ENCODE peak calls at places on chromosomes 4 and X, in five cellular contexts. One of them, this sample, is unnamed.

GRCh38 chr4:118732591-118733330 is 47.6 kb downstream of the METTL14 start:
- DNase-seq in Panc1: no peak
- DNase-seq in stomach: no peak
- DNase-seq in suprapubic skin: no peak
- DNase-seq in H1: no peak
- DNase-seq in this sample: no peak

GRCh38 chr4:7192252-7193039 is at the start of gene SORCS2:
- DNase-seq in suprapubic skin: no peak
- DNase-seq in Panc1: no peak
- DNase-seq in H1: no peak
- DNase-seq in stomach: peak
- DNase-seq in this sample: peak

GRCh38 chr4:2607107-2607506 is 70.7 kb downstream of the FAM193A start:
- DNase-seq in H1: no peak
- DNase-seq in suprapubic skin: no peak
- DNase-seq in Panc1: no peak
- DNase-seq in stomach: no peak
- DNase-seq in this sample: no peak

GRCh38 chr4:118351851-118352827 is 664 bp downstream of the PRSS12 start:
- DNase-seq in H1: no peak
- DNase-seq in stomach: peak
- DNase-seq in suprapubic skin: peak
- DNase-seq in Panc1: no peak
- DNase-seq in this sample: peak

GRCh38 chrX:149284616-149285015 is 220.5 kb downstream of the IDS start:
- DNase-seq in stomach: no peak
- DNase-seq in suprapubic skin: no peak
- DNase-seq in H1: no peak
- DNase-seq in Panc1: no peak
- DNase-seq in this sample: no peak

GRCh38 chr4:74320559-74321118 is 12.4 kb downstream of the EPGN start:
- DNase-seq in Panc1: peak
- DNase-seq in stomach: peak
- DNase-seq in H1: peak
- DNase-seq in suprapubic skin: no peak
- DNase-seq in this sample: peak

GRCh38 chr4:175562111-175562510 is 250.0 kb downstream of the GPM6A start:
- DNase-seq in stomach: no peak
- DNase-seq in Panc1: no peak
- DNase-seq in H1: no peak
- DNase-seq in suprapubic skin: no peak
- DNase-seq in this sample: no peak

GRCh38 chr4:99947190-99947578 is 766 bp upstream of the DNAJB14 start:
- DNase-seq in H1: no peak
- DNase-seq in Panc1: no peak
- DNase-seq in stomach: no peak
- DNase-seq in suprapubic skin: no peak
- DNase-seq in this sample: no peak

GRCh38 chr4:1072830-1073446 is 40.4 kb downstream of the RNF212 start:
- DNase-seq in suprapubic skin: no peak
- DNase-seq in H1: no peak
- DNase-seq in Panc1: peak
- DNase-seq in stomach: peak
- DNase-seq in this sample: peak

GRCh38 chr4:23934915-23935314 is 45.1 kb upstream of the PPARGC1A start:
- DNase-seq in suprapubic skin: peak
- DNase-seq in stomach: peak
- DNase-seq in H1: no peak
- DNase-seq in Panc1: no peak
- DNase-seq in this sample: peak

GRCh38 chrX:137151403-137151802 is 117.6 kb upstream of the GPR101 start:
- DNase-seq in H1: no peak
- DNase-seq in suprapubic skin: no peak
- DNase-seq in Panc1: no peak
- DNase-seq in stomach: no peak
- DNase-seq in this sample: no peak

GRCh38 chr4:2931765-2932560 is 31.2 kb downstream of the NOP14 start:
- DNase-seq in H1: no peak
- DNase-seq in Panc1: no peak
- DNase-seq in stomach: peak
- DNase-seq in suprapubic skin: peak
- DNase-seq in this sample: peak

GRCh38 chr4:136927172-136927571 is 605.1 kb downstream of the PCDH18 start:
- DNase-seq in stomach: no peak
- DNase-seq in Panc1: no peak
- DNase-seq in H1: no peak
- DNase-seq in suprapubic skin: no peak
- DNase-seq in this sample: no peak

GRCh38 chrX:17923546-17923945 is 62.4 kb upstream of the RAI2 start:
- DNase-seq in H1: no peak
- DNase-seq in suprapubic skin: no peak
- DNase-seq in stomach: no peak
- DNase-seq in Panc1: no peak
- DNase-seq in this sample: no peak

GRCh38 chrX:10589098-10589497 is 31.3 kb downstream of the MID1 start:
- DNase-seq in Panc1: no peak
- DNase-seq in suprapubic skin: no peak
- DNase-seq in H1: no peak
- DNase-seq in stomach: no peak
- DNase-seq in this sample: no peak

GRCh38 chrX:13761606-13762005 is 27.1 kb downstream of the OFD1 start:
- DNase-seq in suprapubic skin: no peak
- DNase-seq in Panc1: no peak
- DNase-seq in H1: no peak
- DNase-seq in stomach: no peak
- DNase-seq in this sample: no peak

GRCh38 chrX:23820235-23820782 is 37.3 kb downstream of the SAT1 start:
- DNase-seq in stomach: no peak
- DNase-seq in suprapubic skin: no peak
- DNase-seq in Panc1: no peak
- DNase-seq in H1: no peak
- DNase-seq in this sample: no peak

GRCh38 chr4:125390727-125391126 is 76.0 kb downstream of the FAT4 start:
- DNase-seq in Panc1: no peak
- DNase-seq in H1: no peak
- DNase-seq in suprapubic skin: no peak
- DNase-seq in stomach: no peak
- DNase-seq in this sample: no peak

GRCh38 chr4:173371292-173372192 is 788 bp downstream of the SAP30 start:
- DNase-seq in stomach: peak
- DNase-seq in H1: no peak
- DNase-seq in suprapubic skin: peak
- DNase-seq in Panc1: no peak
- DNase-seq in this sample: peak

GRCh38 chr4:23855912-23856605 is 33.8 kb downstream of the PPARGC1A start:
- DNase-seq in Panc1: no peak
- DNase-seq in suprapubic skin: no peak
- DNase-seq in H1: no peak
- DNase-seq in stomach: no peak
- DNase-seq in this sample: no peak

GRCh38 chrX:15946783-15947550 is 92.4 kb upstream of the AP1S2 start:
- DNase-seq in suprapubic skin: no peak
- DNase-seq in Panc1: no peak
- DNase-seq in stomach: no peak
- DNase-seq in H1: no peak
- DNase-seq in this sample: no peak

GRCh38 chr4:166657261-166657660 is 577.0 kb downstream of the SPOCK3 start:
- DNase-seq in stomach: no peak
- DNase-seq in suprapubic skin: no peak
- DNase-seq in H1: no peak
- DNase-seq in Panc1: no peak
- DNase-seq in this sample: no peak

GRCh38 chr4:139922625-139923024 is 231.4 kb downstream of the MAML3 start:
- DNase-seq in suprapubic skin: no peak
- DNase-seq in Panc1: no peak
- DNase-seq in stomach: no peak
- DNase-seq in H1: no peak
- DNase-seq in this sample: no peak

GRCh38 chr4:40309250-40309774 is 25.8 kb upstream of the CHRNA9 start:
- DNase-seq in suprapubic skin: peak
- DNase-seq in H1: peak
- DNase-seq in Panc1: peak
- DNase-seq in stomach: peak
- DNase-seq in this sample: peak

GRCh38 chr4:22877653-22878052 is 184.9 kb downstream of the GBA3 start:
- DNase-seq in Panc1: no peak
- DNase-seq in H1: no peak
- DNase-seq in suprapubic skin: no peak
- DNase-seq in stomach: no peak
- DNase-seq in this sample: no peak

GRCh38 chr4:145487626-145488025 is 6.0 kb downstream of the SMAD1 start:
- DNase-seq in stomach: no peak
- DNase-seq in suprapubic skin: no peak
- DNase-seq in H1: no peak
- DNase-seq in Panc1: no peak
- DNase-seq in this sample: no peak

GRCh38 chr4:105281016-105281415 is 134.3 kb downstream of the TET2 start:
- DNase-seq in H1: no peak
- DNase-seq in Panc1: no peak
- DNase-seq in stomach: no peak
- DNase-seq in suprapubic skin: no peak
- DNase-seq in this sample: no peak

GRCh38 chrX:135927897-135928296 is 34.4 kb downstream of the SAGE1 start:
- DNase-seq in H1: no peak
- DNase-seq in stomach: no peak
- DNase-seq in Panc1: no peak
- DNase-seq in suprapubic skin: no peak
- DNase-seq in this sample: no peak

GRCh38 chrX:42385730-42386129 is 392.2 kb downstream of the PPP1R2C start:
- DNase-seq in Panc1: no peak
- DNase-seq in stomach: no peak
- DNase-seq in H1: no peak
- DNase-seq in suprapubic skin: no peak
- DNase-seq in this sample: no peak

GRCh38 chrX:10656214-10656613 is 35.8 kb upstream of the MID1 start:
- DNase-seq in Panc1: no peak
- DNase-seq in stomach: no peak
- DNase-seq in suprapubic skin: no peak
- DNase-seq in H1: no peak
- DNase-seq in this sample: no peak

GRCh38 chr4:76525751-76526150 is 90.7 kb downstream of the SHROOM3 start:
- DNase-seq in Panc1: no peak
- DNase-seq in H1: no peak
- DNase-seq in stomach: no peak
- DNase-seq in suprapubic skin: no peak
- DNase-seq in this sample: no peak

GRCh38 chr4:76523593-76523992 is 88.6 kb downstream of the SHROOM3 start:
- DNase-seq in H1: no peak
- DNase-seq in Panc1: no peak
- DNase-seq in stomach: peak
- DNase-seq in suprapubic skin: no peak
- DNase-seq in this sample: no peak

GRCh38 chr4:76531597-76531996 is 96.6 kb downstream of the SHROOM3 start:
- DNase-seq in suprapubic skin: no peak
- DNase-seq in H1: no peak
- DNase-seq in Panc1: no peak
- DNase-seq in stomach: no peak
- DNase-seq in this sample: no peak

GRCh38 chr4:76527666-76528065 is 92.6 kb downstream of the SHROOM3 start:
- DNase-seq in suprapubic skin: no peak
- DNase-seq in Panc1: no peak
- DNase-seq in stomach: no peak
- DNase-seq in H1: no peak
- DNase-seq in this sample: no peak

DNA sequence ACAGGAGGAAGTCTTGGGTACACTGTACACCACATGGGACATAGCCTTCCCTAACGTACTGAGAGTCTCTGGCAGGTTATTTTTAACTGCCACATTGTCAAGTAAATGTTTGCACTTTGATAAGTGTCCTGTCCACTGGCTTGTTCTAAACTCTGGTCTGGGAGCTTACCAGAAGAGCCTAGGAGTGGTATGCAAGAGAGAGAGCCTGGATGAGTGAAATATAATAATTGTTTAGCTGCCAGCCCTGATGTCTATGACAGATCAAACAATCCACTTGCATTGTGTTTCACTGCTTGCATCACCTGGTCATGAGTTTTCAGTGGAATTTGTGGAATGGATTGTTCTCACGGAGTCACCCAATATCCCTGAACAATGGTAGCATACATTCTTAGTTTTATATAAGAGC is 91.6 kb downstream of the SHROOM3 start:
- DNase-seq in H1: no peak
- DNase-seq in stomach: peak
- DNase-seq in suprapubic skin: no peak
- DNase-seq in Panc1: no peak
- DNase-seq in this sample: no peak
- TF ChIP-seq POLR2AphosphoS5 in H1: no peak
- TF ChIP-seq POLR2AphosphoS5 in stomach: peak
- TF ChIP-seq POLR2AphosphoS5 in suprapubic skin: no peak
- TF ChIP-seq POLR2AphosphoS5 in Panc1: no peak
- TF ChIP-seq POLR2AphosphoS5 in this sample: no peak

DNA sequence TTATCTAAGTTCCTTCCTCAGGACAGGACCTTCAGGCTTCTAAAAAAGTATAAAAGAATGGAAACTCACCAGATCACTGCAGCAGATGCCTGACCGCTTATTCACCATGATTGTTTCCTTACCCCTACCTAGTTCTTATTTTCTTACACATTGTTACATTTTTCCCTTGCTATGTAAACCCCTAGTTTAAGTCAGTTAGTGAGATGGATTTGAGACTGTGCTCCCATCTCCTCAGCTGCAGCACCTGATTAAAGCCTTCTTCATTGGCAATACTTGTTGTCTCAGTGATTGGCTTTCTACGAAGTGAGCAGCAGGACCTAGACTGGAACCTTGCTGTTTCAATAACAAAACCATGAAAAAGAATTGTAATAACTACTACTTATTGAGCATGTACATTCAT is 4.7 kb downstream of the SPARCL1 start:
- DNase-seq in Panc1: no peak
- DNase-seq in suprapubic skin: no peak
- DNase-seq in H1: no peak
- DNase-seq in stomach: no peak
- DNase-seq in this sample: no peak
- TF ChIP-seq POLR2AphosphoS5 in Panc1: no peak
- TF ChIP-seq POLR2AphosphoS5 in suprapubic skin: no peak
- TF ChIP-seq POLR2AphosphoS5 in H1: no peak
- TF ChIP-seq POLR2AphosphoS5 in stomach: no peak
- TF ChIP-seq POLR2AphosphoS5 in this sample: no peak

GRCh38 chr4:171985129-171985528 is 171.9 kb downstream of the GALNTL6 start:
- DNase-seq in H1: no peak
- DNase-seq in Panc1: no peak
- DNase-seq in stomach: no peak
- DNase-seq in suprapubic skin: no peak
- DNase-seq in this sample: no peak

GRCh38 chr4:171983935-171984805 is 171.0 kb downstream of the GALNTL6 start:
- DNase-seq in suprapubic skin: no peak
- DNase-seq in Panc1: no peak
- DNase-seq in H1: no peak
- DNase-seq in stomach: no peak
- DNase-seq in this sample: no peak

GRCh38 chr4:171981185-171981584 is 168.0 kb downstream of the GALNTL6 start:
- DNase-seq in Panc1: no peak
- DNase-seq in H1: no peak
- DNase-seq in stomach: no peak
- DNase-seq in suprapubic skin: no peak
- DNase-seq in this sample: no peak

GRCh38 chr4:171979461-171979860 is 166.3 kb downstream of the GALNTL6 start:
- DNase-seq in suprapubic skin: no peak
- DNase-seq in stomach: no peak
- DNase-seq in Panc1: no peak
- DNase-seq in H1: no peak
- DNase-seq in this sample: no peak
- TF ChIP-seq POLR2AphosphoS5 in suprapubic skin: no peak
- TF ChIP-seq POLR2AphosphoS5 in stomach: no peak
- TF ChIP-seq POLR2AphosphoS5 in Panc1: no peak
- TF ChIP-seq POLR2AphosphoS5 in H1: no peak
- TF ChIP-seq POLR2AphosphoS5 in this sample: no peak

GRCh38 chrX:1086444-1087409 is 125.7 kb downstream of the CRLF2 start:
- DNase-seq in H1: no peak
- DNase-seq in suprapubic skin: no peak
- DNase-seq in stomach: no peak
- DNase-seq in Panc1: no peak
- DNase-seq in this sample: no peak
- TF ChIP-seq POLR2AphosphoS5 in H1: no peak
- TF ChIP-seq POLR2AphosphoS5 in suprapubic skin: no peak
- TF ChIP-seq POLR2AphosphoS5 in stomach: no peak
- TF ChIP-seq POLR2AphosphoS5 in Panc1: no peak
- TF ChIP-seq POLR2AphosphoS5 in this sample: no peak

This sample was measured in transverse colon.